ENCODE peak calls at places on chromosomes 6 and 20, in four cellular contexts. One of them, this sample, is unnamed.

GRCh38 chr20:57147185-57147584 is 119.3 kb downstream of the BMP7 start:
- DNase-seq in ovary: no peak
- DNase-seq in uterus: no peak
- DNase-seq in stomach: no peak
- DNase-seq in this sample: no peak

GRCh38 chr6:30325150-30325872 is 1.4 kb upstream of the TRIM39 start:
- DNase-seq in ovary: no peak
- DNase-seq in uterus: no peak
- DNase-seq in stomach: peak
- DNase-seq in this sample: peak

GRCh38 chr20:31845300-31845863 is at the start of gene FOXS1:
- DNase-seq in uterus: peak
- DNase-seq in stomach: no peak
- DNase-seq in ovary: peak
- DNase-seq in this sample: peak

GRCh38 chr6:85404497-85405174 is 45.2 kb upstream of the NT5E start:
- DNase-seq in stomach: peak
- DNase-seq in uterus: no peak
- DNase-seq in ovary: peak
- DNase-seq in this sample: peak

GRCh38 chr6:112007805-112008204 is 46.1 kb upstream of the CCN6 start:
- DNase-seq in stomach: no peak
- DNase-seq in uterus: no peak
- DNase-seq in ovary: no peak
- DNase-seq in this sample: peak

GRCh38 chr6:55729665-55730064 is 145.7 kb downstream of the BMP5 start:
- DNase-seq in uterus: no peak
- DNase-seq in stomach: no peak
- DNase-seq in ovary: no peak
- DNase-seq in this sample: no peak

GRCh38 chr20:13220194-13220856 is 749 bp upstream of the ISM1 start:
- DNase-seq in uterus: peak
- DNase-seq in stomach: peak
- DNase-seq in ovary: peak
- DNase-seq in this sample: peak

GRCh38 chr20:57326667-57327455 is 2.7 kb upstream of the SPO11 start:
- DNase-seq in uterus: no peak
- DNase-seq in stomach: no peak
- DNase-seq in ovary: no peak
- DNase-seq in this sample: no peak

GRCh38 chr6:148261470-148261869 is 81.2 kb upstream of the SASH1 start:
- DNase-seq in ovary: no peak
- DNase-seq in stomach: no peak
- DNase-seq in uterus: no peak
- DNase-seq in this sample: no peak

GRCh38 chr6:107064579-107065065 is 36.6 kb downstream of the MTRES1 start:
- DNase-seq in uterus: no peak
- DNase-seq in stomach: peak
- DNase-seq in ovary: peak
- DNase-seq in this sample: peak

GRCh38 chr6:167485186-167485978 is 160.5 kb downstream of the TTLL2 start:
- DNase-seq in stomach: no peak
- DNase-seq in uterus: peak
- DNase-seq in ovary: no peak
- DNase-seq in this sample: peak

GRCh38 chr6:159533016-159533415 is 160.0 kb downstream of the SOD2 start:
- DNase-seq in uterus: no peak
- DNase-seq in stomach: no peak
- DNase-seq in ovary: no peak
- DNase-seq in this sample: no peak

GRCh38 chr20:50313223-50313820 is 122.7 kb downstream of the CEBPB start:
- DNase-seq in uterus: no peak
- DNase-seq in ovary: no peak
- DNase-seq in stomach: no peak
- DNase-seq in this sample: peak

GRCh38 chr6:82371799-82372508 is 8.3 kb downstream of the TPBG start:
- DNase-seq in ovary: no peak
- DNase-seq in uterus: no peak
- DNase-seq in stomach: no peak
- DNase-seq in this sample: no peak

GRCh38 chr20:36975085-36975829 is 23.7 kb upstream of the SAMHD1 start:
- DNase-seq in ovary: no peak
- DNase-seq in stomach: no peak
- DNase-seq in uterus: no peak
- DNase-seq in this sample: no peak

GRCh38 chr6:156437084-156437879 is 339.9 kb upstream of the ARID1B start:
- DNase-seq in stomach: no peak
- DNase-seq in ovary: no peak
- DNase-seq in uterus: no peak
- DNase-seq in this sample: no peak

GRCh38 chr20:31720486-31721407 is 1.9 kb downstream of the BCL2L1 start:
- DNase-seq in ovary: no peak
- DNase-seq in uterus: no peak
- DNase-seq in stomach: peak
- DNase-seq in this sample: no peak

GRCh38 chr20:63966944-63967322 is 2.8 kb downstream of the ZNF512B start:
- DNase-seq in ovary: peak
- DNase-seq in uterus: peak
- DNase-seq in stomach: no peak
- DNase-seq in this sample: no peak

GRCh38 chr6:158048589-158048988 is 66.9 kb downstream of the SYNJ2 start:
- DNase-seq in stomach: no peak
- DNase-seq in ovary: no peak
- DNase-seq in uterus: no peak
- DNase-seq in this sample: no peak

GRCh38 chr6:1589208-1589607 is 20.5 kb upstream of the FOXC1 start:
- DNase-seq in ovary: no peak
- DNase-seq in uterus: no peak
- DNase-seq in stomach: no peak
- DNase-seq in this sample: no peak

GRCh38 chr6:6588064-6588923 is at the start of gene LY86:
- DNase-seq in stomach: no peak
- DNase-seq in ovary: no peak
- DNase-seq in uterus: peak
- DNase-seq in this sample: no peak

GRCh38 chr20:1802385-1803215 is 92.6 kb upstream of the SIRPA start:
- DNase-seq in uterus: no peak
- DNase-seq in stomach: no peak
- DNase-seq in ovary: peak
- DNase-seq in this sample: peak

GRCh38 chr6:128600397-128600951 is 80.1 kb upstream of the PTPRK start:
- DNase-seq in uterus: no peak
- DNase-seq in stomach: no peak
- DNase-seq in ovary: no peak
- DNase-seq in this sample: no peak

GRCh38 chr20:591941-592340 is 18.2 kb downstream of the TCF15 start:
- DNase-seq in ovary: no peak
- DNase-seq in stomach: no peak
- DNase-seq in uterus: no peak
- DNase-seq in this sample: no peak

GRCh38 chr6:158848441-158848840 is 29.3 kb upstream of the EZR start:
- DNase-seq in uterus: no peak
- DNase-seq in stomach: peak
- DNase-seq in ovary: no peak
- DNase-seq in this sample: no peak

GRCh38 chr6:153625089-153625488 is 414.0 kb upstream of the OPRM1 start:
- DNase-seq in uterus: no peak
- DNase-seq in stomach: no peak
- DNase-seq in ovary: no peak
- DNase-seq in this sample: peak

GRCh38 chr6:125393449-125393858 is 91.7 kb upstream of the HDDC2 start:
- DNase-seq in ovary: no peak
- DNase-seq in uterus: no peak
- DNase-seq in stomach: no peak
- DNase-seq in this sample: no peak

GRCh38 chr6:57089265-57089664 is 723 bp upstream of the ZNF451 start:
- DNase-seq in uterus: no peak
- DNase-seq in stomach: no peak
- DNase-seq in ovary: no peak
- DNase-seq in this sample: no peak

GRCh38 chr6:96051555-96051954 is 35.8 kb downstream of the FUT9 start:
- DNase-seq in uterus: no peak
- DNase-seq in ovary: no peak
- DNase-seq in stomach: no peak
- DNase-seq in this sample: no peak

GRCh38 chr20:31505903-31506302 is 8.3 kb upstream of the HM13 start:
- DNase-seq in uterus: no peak
- DNase-seq in ovary: no peak
- DNase-seq in stomach: no peak
- DNase-seq in this sample: no peak

GRCh38 chr6:109867970-109868358 is 110.1 kb upstream of the GPR6 start:
- DNase-seq in uterus: peak
- DNase-seq in stomach: no peak
- DNase-seq in ovary: no peak
- DNase-seq in this sample: peak

GRCh38 chr20:23125159-23125558 is 39.0 kb upstream of the CD93 start:
- DNase-seq in ovary: no peak
- DNase-seq in uterus: no peak
- DNase-seq in stomach: no peak
- DNase-seq in this sample: no peak

GRCh38 chr6:25360611-25361010 is 81.4 kb downstream of the CARMIL1 start:
- DNase-seq in ovary: no peak
- DNase-seq in uterus: no peak
- DNase-seq in stomach: no peak
- DNase-seq in this sample: no peak

GRCh38 chr6:50264995-50265571 is 215.4 kb upstream of the DEFB112 start:
- DNase-seq in uterus: no peak
- DNase-seq in ovary: no peak
- DNase-seq in stomach: no peak
- DNase-seq in this sample: peak
- TF ChIP-seq CTCF in uterus: no peak
- TF ChIP-seq CTCF in ovary: no peak
- TF ChIP-seq CTCF in stomach: no peak
- TF ChIP-seq CTCF in this sample: no peak

GRCh38 chr6:17596085-17596484 is 4.0 kb upstream of the FAM8A1 start:
- DNase-seq in stomach: no peak
- DNase-seq in uterus: no peak
- DNase-seq in ovary: no peak
- DNase-seq in this sample: no peak

GRCh38 chr6:17602888-17603287 is 2.8 kb downstream of the FAM8A1 start:
- DNase-seq in uterus: no peak
- DNase-seq in stomach: no peak
- DNase-seq in ovary: no peak
- DNase-seq in this sample: no peak

GRCh38 chr6:17599885-17600526 is at the start of gene FAM8A1:
- DNase-seq in ovary: peak
- DNase-seq in uterus: peak
- DNase-seq in stomach: peak
- DNase-seq in this sample: peak

GRCh38 chr6:17601389-17601703 is 1.2 kb downstream of the FAM8A1 start:
- DNase-seq in ovary: no peak
- DNase-seq in uterus: no peak
- DNase-seq in stomach: no peak
- DNase-seq in this sample: no peak

GRCh38 chr6:17600527-17601388 is 656 bp downstream of the FAM8A1 start:
- DNase-seq in ovary: peak
- DNase-seq in uterus: peak
- DNase-seq in stomach: peak
- DNase-seq in this sample: peak
- TF ChIP-seq POLR2A in ovary: no peak
- TF ChIP-seq POLR2A in uterus: no peak
- TF ChIP-seq POLR2A in stomach: no peak
- TF ChIP-seq POLR2A in this sample: no peak

GRCh38 chr6:4351506-4351852 is 216.1 kb upstream of the ECI2 start:
- DNase-seq in uterus: no peak
- DNase-seq in ovary: no peak
- DNase-seq in stomach: no peak
- DNase-seq in this sample: no peak

GRCh38 chr6:4354181-4354580 is 218.8 kb upstream of the ECI2 start:
- DNase-seq in ovary: no peak
- DNase-seq in stomach: peak
- DNase-seq in uterus: no peak
- DNase-seq in this sample: no peak

GRCh38 chr6:4352731-4353130 is 217.4 kb upstream of the ECI2 start:
- DNase-seq in uterus: no peak
- DNase-seq in ovary: no peak
- DNase-seq in stomach: peak
- DNase-seq in this sample: no peak

GRCh38 chr6:4350571-4351505 is 215.5 kb upstream of the ECI2 start:
- DNase-seq in stomach: no peak
- DNase-seq in ovary: no peak
- DNase-seq in uterus: no peak
- DNase-seq in this sample: no peak

DNA sequence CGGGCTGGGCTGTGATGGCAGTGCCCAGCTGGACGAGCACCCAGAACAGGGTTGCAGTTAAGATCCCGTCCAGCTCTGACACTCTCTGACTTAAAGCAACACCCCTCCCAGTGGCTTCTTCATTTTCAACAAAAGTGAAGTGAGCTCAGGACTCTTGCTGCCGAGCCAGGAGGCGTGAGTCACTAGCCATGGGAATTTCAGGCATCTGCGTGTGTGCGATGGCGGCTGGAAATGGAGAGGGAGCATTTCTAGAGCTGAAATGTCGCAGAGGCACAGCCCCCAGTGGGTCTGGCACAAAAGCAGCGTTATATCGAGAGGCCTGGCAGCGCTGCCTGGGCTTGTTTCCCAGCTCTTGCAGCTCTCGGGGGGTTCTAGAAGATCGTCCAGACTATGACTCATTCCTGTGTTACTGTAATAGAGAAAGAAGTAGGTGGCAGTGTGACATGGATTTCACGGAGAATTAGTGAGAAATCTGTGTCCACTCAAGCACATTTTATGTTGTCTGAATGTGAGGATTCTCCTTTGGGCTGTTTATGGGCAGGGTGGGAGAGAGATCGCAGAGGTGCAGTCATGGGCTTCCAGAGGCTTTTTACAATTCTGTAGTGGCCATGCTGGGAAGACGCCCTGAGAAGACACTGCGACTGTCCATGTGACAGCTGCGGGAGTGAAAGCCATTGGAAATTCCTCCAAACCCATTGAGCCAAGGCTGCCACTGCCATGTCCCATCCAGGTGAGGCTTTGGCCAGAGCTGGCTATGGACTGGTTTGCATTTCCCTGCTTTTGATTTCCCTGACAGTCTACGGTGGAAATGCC is 216.7 kb upstream of the ECI2 start:
- DNase-seq in ovary: peak
- DNase-seq in stomach: peak
- DNase-seq in uterus: peak
- DNase-seq in this sample: no peak
- H3K4me3 ChIP-seq in ovary: no peak
- H3K4me3 ChIP-seq in stomach: no peak
- H3K4me3 ChIP-seq in uterus: no peak
- H3K4me3 ChIP-seq in this sample: no peak

GRCh38 chr6:139133272-139133671 is 1.6 kb upstream of the HECA start:
- DNase-seq in stomach: no peak
- DNase-seq in uterus: no peak
- DNase-seq in ovary: peak
- DNase-seq in this sample: peak
- TF ChIP-seq CTCF in stomach: no peak
- TF ChIP-seq CTCF in uterus: no peak
- TF ChIP-seq CTCF in ovary: no peak
- TF ChIP-seq CTCF in this sample: no peak

GRCh38 chr6:136226027-136226673 is 24.0 kb downstream of the MTFR2 start:
- DNase-seq in ovary: peak
- DNase-seq in stomach: peak
- DNase-seq in uterus: peak
- DNase-seq in this sample: peak
- TF ChIP-seq POLR2A in ovary: peak
- TF ChIP-seq POLR2A in stomach: no peak
- TF ChIP-seq POLR2A in uterus: no peak
- TF ChIP-seq POLR2A in this sample: no peak

This sample was measured in testis.